ENCODE peak calls at places on chromosomes 2 and 18, in nine cellular contexts. One of them, this sample, is unnamed.

GRCh38 chr2:23199115-23199918 is 185.7 kb upstream of the KLHL29 start:
- DNase-seq in DND-41: peak; percentile 22
- DNase-seq in GM10248: peak; percentile 20
- DNase-seq in gastrocnemius medialis: no peak
- DNase-seq in fibroblast of the aortic adventitia: peak; percentile 36
- DNase-seq in right lobe of liver: peak; percentile 57
- DNase-seq in GM13976: no peak
- DNase-seq in left lung: no peak
- DNase-seq in colonic mucosa: no peak
- DNase-seq in this sample: no peak

GRCh38 chr2:208182835-208183234 is 7.0 kb downstream of the C2orf80 start:
- DNase-seq in DND-41: no peak
- DNase-seq in GM10248: no peak
- DNase-seq in gastrocnemius medialis: no peak
- DNase-seq in fibroblast of the aortic adventitia: peak; percentile 9
- DNase-seq in right lobe of liver: no peak
- DNase-seq in GM13976: no peak
- DNase-seq in left lung: no peak
- DNase-seq in colonic mucosa: no peak
- DNase-seq in this sample: no peak

GRCh38 chr18:48136544-48137353 is 206.3 kb upstream of the SMAD2 start:
- DNase-seq in DND-41: peak; percentile 15
- DNase-seq in GM10248: no peak
- DNase-seq in gastrocnemius medialis: no peak
- DNase-seq in fibroblast of the aortic adventitia: no peak
- DNase-seq in right lobe of liver: peak; percentile 79
- DNase-seq in GM13976: peak; percentile 41
- DNase-seq in left lung: peak; percentile 56
- DNase-seq in colonic mucosa: peak; percentile 68
- DNase-seq in this sample: no peak

GRCh38 chr2:10242998-10243925 is 59.4 kb upstream of the HPCAL1 start:
- DNase-seq in DND-41: no peak
- DNase-seq in GM10248: no peak
- DNase-seq in gastrocnemius medialis: peak; percentile 6
- DNase-seq in fibroblast of the aortic adventitia: no peak
- DNase-seq in right lobe of liver: peak; percentile 39
- DNase-seq in GM13976: no peak
- DNase-seq in left lung: peak; percentile 27
- DNase-seq in colonic mucosa: no peak
- DNase-seq in this sample: no peak

GRCh38 chr2:80117401-80117800 is 187.2 kb downstream of the LRRTM1 start:
- DNase-seq in DND-41: peak; percentile 8
- DNase-seq in GM10248: no peak
- DNase-seq in gastrocnemius medialis: no peak
- DNase-seq in fibroblast of the aortic adventitia: no peak
- DNase-seq in right lobe of liver: no peak
- DNase-seq in GM13976: no peak
- DNase-seq in left lung: no peak
- DNase-seq in colonic mucosa: no peak
- DNase-seq in this sample: no peak

GRCh38 chr2:26968001-26968400 is 2.4 kb upstream of the MAPRE3 start:
- DNase-seq in DND-41: no peak
- DNase-seq in GM10248: no peak
- DNase-seq in gastrocnemius medialis: no peak
- DNase-seq in fibroblast of the aortic adventitia: peak; percentile 21
- DNase-seq in right lobe of liver: no peak
- DNase-seq in GM13976: no peak
- DNase-seq in left lung: no peak
- DNase-seq in colonic mucosa: peak; percentile 39
- DNase-seq in this sample: no peak

GRCh38 chr2:7878786-7879515 is 802.9 kb upstream of the ID2 start:
- DNase-seq in DND-41: no peak
- DNase-seq in GM10248: no peak
- DNase-seq in gastrocnemius medialis: no peak
- DNase-seq in fibroblast of the aortic adventitia: peak; percentile 28
- DNase-seq in right lobe of liver: no peak
- DNase-seq in GM13976: no peak
- DNase-seq in left lung: no peak
- DNase-seq in colonic mucosa: no peak
- DNase-seq in this sample: no peak

GRCh38 chr2:207265363-207265762 is 99.6 kb upstream of the KLF7 start:
- DNase-seq in DND-41: no peak
- DNase-seq in GM10248: no peak
- DNase-seq in gastrocnemius medialis: no peak
- DNase-seq in fibroblast of the aortic adventitia: no peak
- DNase-seq in right lobe of liver: no peak
- DNase-seq in GM13976: no peak
- DNase-seq in left lung: no peak
- DNase-seq in colonic mucosa: no peak
- DNase-seq in this sample: no peak

GRCh38 chr2:177078416-177078815 is 134.2 kb upstream of the HNRNPA3 start:
- DNase-seq in DND-41: no peak
- DNase-seq in GM10248: no peak
- DNase-seq in gastrocnemius medialis: peak; percentile 48
- DNase-seq in fibroblast of the aortic adventitia: peak; percentile 49
- DNase-seq in right lobe of liver: peak; percentile 94
- DNase-seq in GM13976: no peak
- DNase-seq in left lung: peak; percentile 70
- DNase-seq in colonic mucosa: peak; percentile 28
- DNase-seq in this sample: no peak

GRCh38 chr2:37880546-37880945 is 44.5 kb upstream of the RMDN2 start:
- DNase-seq in DND-41: no peak
- DNase-seq in GM10248: no peak
- DNase-seq in gastrocnemius medialis: no peak
- DNase-seq in fibroblast of the aortic adventitia: no peak
- DNase-seq in right lobe of liver: no peak
- DNase-seq in GM13976: no peak
- DNase-seq in left lung: no peak
- DNase-seq in colonic mucosa: no peak
- DNase-seq in this sample: no peak

GRCh38 chr2:10124538-10125045 is 2.1 kb downstream of the RRM2 start:
- DNase-seq in DND-41: peak; percentile 69
- DNase-seq in GM10248: peak; percentile 55
- DNase-seq in gastrocnemius medialis: no peak
- DNase-seq in fibroblast of the aortic adventitia: peak; percentile 84
- DNase-seq in right lobe of liver: no peak
- DNase-seq in GM13976: peak; percentile 63
- DNase-seq in left lung: no peak
- DNase-seq in colonic mucosa: peak; percentile 71
- DNase-seq in this sample: no peak

GRCh38 chr2:122755281-122755780 is 999.9 kb downstream of the TSN start:
- DNase-seq in DND-41: no peak
- DNase-seq in GM10248: no peak
- DNase-seq in gastrocnemius medialis: no peak
- DNase-seq in fibroblast of the aortic adventitia: no peak
- DNase-seq in right lobe of liver: no peak
- DNase-seq in GM13976: no peak
- DNase-seq in left lung: no peak
- DNase-seq in colonic mucosa: no peak
- DNase-seq in this sample: no peak

DNA sequence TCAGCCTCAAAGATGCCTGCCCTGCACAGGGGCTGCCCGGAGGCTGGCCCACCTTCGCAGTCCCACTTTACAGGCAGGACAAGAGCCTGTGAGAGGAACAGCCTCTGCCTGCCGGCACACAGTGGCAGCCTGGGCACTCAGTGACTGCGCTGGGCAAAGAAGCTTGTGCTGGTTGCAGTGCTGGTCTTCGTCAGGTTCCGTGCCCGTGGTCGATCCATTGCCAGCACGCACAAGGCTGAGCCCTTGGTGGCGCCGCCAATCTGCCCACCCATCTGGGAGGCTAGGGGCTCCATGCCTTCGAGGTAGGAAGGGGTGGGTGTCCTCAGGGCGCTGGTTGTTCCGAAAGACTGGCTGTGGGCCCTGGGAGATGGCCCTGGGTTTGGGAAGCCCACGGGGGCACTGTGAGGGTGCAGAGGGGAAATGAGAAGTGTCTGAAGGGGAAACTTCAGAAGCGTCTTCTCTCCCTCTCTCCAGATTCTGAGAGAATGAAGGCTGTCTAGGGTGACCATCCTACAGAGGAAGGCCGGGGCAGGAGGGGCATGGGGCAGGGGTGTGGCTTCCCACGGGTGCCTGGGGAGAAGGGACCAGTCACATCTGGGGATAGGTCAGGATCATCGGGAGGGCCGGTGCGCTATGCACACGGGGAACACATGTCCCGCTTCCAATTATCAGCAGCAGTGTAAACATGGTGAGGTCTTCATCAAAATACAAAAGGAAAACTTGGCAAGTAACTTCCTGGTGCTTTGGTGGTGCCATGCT is 49.1 kb upstream of the HS6ST1 start:
- DNase-seq in DND-41: no peak
- DNase-seq in GM10248: no peak
- DNase-seq in gastrocnemius medialis: no peak
- DNase-seq in fibroblast of the aortic adventitia: no peak
- DNase-seq in right lobe of liver: peak; percentile 38
- DNase-seq in GM13976: no peak
- DNase-seq in left lung: no peak
- DNase-seq in colonic mucosa: no peak
- DNase-seq in this sample: no peak
- TF ChIP-seq CTCF in DND-41: no peak
- TF ChIP-seq CTCF in GM10248: no peak
- TF ChIP-seq CTCF in gastrocnemius medialis: no peak
- TF ChIP-seq CTCF in fibroblast of the aortic adventitia: no peak
- TF ChIP-seq CTCF in right lobe of liver: no peak
- TF ChIP-seq CTCF in GM13976: no peak
- TF ChIP-seq CTCF in left lung: no peak
- TF ChIP-seq CTCF in colonic mucosa: no peak
- TF ChIP-seq CTCF in this sample: no peak

GRCh38 chr2:31886700-31887099 is 124.1 kb downstream of the MEMO1 start:
- DNase-seq in DND-41: no peak
- DNase-seq in GM10248: no peak
- DNase-seq in gastrocnemius medialis: no peak
- DNase-seq in fibroblast of the aortic adventitia: no peak
- DNase-seq in right lobe of liver: no peak
- DNase-seq in GM13976: no peak
- DNase-seq in left lung: no peak
- DNase-seq in colonic mucosa: no peak
- DNase-seq in this sample: no peak
- TF ChIP-seq CTCF in DND-41: peak; percentile 34
- TF ChIP-seq CTCF in GM10248: peak; percentile 15
- TF ChIP-seq CTCF in gastrocnemius medialis: no peak
- TF ChIP-seq CTCF in fibroblast of the aortic adventitia: peak; percentile 42
- TF ChIP-seq CTCF in right lobe of liver: peak; percentile 13
- TF ChIP-seq CTCF in GM13976: peak; percentile 42
- TF ChIP-seq CTCF in left lung: no peak
- TF ChIP-seq CTCF in colonic mucosa: no peak
- TF ChIP-seq CTCF in this sample: no peak

DNA sequence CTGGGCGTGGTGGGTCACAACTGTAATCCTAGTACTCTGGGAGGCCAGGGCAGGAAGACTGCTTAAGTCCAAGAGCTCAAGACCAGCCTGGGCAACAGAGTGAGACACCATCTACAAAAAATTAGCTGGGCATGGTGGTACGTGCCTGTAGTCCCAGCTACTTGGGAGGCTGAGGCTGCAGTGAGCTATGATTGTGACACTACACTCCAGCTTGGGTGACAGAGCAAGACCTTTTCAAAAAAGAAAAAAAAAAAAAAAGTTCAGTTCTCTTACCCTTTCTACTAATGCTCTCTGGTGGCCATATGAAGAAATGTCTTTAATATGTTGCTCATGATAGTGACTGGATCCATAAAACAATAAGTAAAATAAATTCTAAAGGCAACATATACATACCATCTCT is 14.9 kb downstream of the TYW5 start:
- DNase-seq in DND-41: no peak
- DNase-seq in GM10248: no peak
- DNase-seq in gastrocnemius medialis: no peak
- DNase-seq in fibroblast of the aortic adventitia: peak; percentile 27
- DNase-seq in right lobe of liver: no peak
- DNase-seq in GM13976: no peak
- DNase-seq in left lung: no peak
- DNase-seq in colonic mucosa: no peak
- DNase-seq in this sample: no peak
- TF ChIP-seq CTCF in DND-41: peak; percentile 48
- TF ChIP-seq CTCF in GM10248: no peak
- TF ChIP-seq CTCF in gastrocnemius medialis: no peak
- TF ChIP-seq CTCF in fibroblast of the aortic adventitia: peak; percentile 31
- TF ChIP-seq CTCF in right lobe of liver: no peak
- TF ChIP-seq CTCF in GM13976: no peak
- TF ChIP-seq CTCF in left lung: no peak
- TF ChIP-seq CTCF in colonic mucosa: no peak
- TF ChIP-seq CTCF in this sample: peak; percentile 16

GRCh38 chr2:34266908-34267697 is 668.0 kb upstream of the FAM98A start:
- DNase-seq in DND-41: no peak
- DNase-seq in GM10248: no peak
- DNase-seq in gastrocnemius medialis: no peak
- DNase-seq in fibroblast of the aortic adventitia: no peak
- DNase-seq in right lobe of liver: no peak
- DNase-seq in GM13976: no peak
- DNase-seq in left lung: no peak
- DNase-seq in colonic mucosa: no peak
- DNase-seq in this sample: no peak
- TF ChIP-seq CTCF in DND-41: no peak
- TF ChIP-seq CTCF in GM10248: no peak
- TF ChIP-seq CTCF in gastrocnemius medialis: no peak
- TF ChIP-seq CTCF in fibroblast of the aortic adventitia: no peak
- TF ChIP-seq CTCF in right lobe of liver: no peak
- TF ChIP-seq CTCF in GM13976: no peak
- TF ChIP-seq CTCF in left lung: no peak
- TF ChIP-seq CTCF in colonic mucosa: no peak
- TF ChIP-seq CTCF in this sample: no peak

GRCh38 chr2:101401316-101401660 is 14.0 kb upstream of the CREG2 start:
- DNase-seq in DND-41: no peak
- DNase-seq in GM10248: no peak
- DNase-seq in gastrocnemius medialis: no peak
- DNase-seq in fibroblast of the aortic adventitia: no peak
- DNase-seq in right lobe of liver: no peak
- DNase-seq in GM13976: no peak
- DNase-seq in left lung: no peak
- DNase-seq in colonic mucosa: no peak
- DNase-seq in this sample: no peak

GRCh38 chr2:101403745-101404144 is 16.4 kb upstream of the CREG2 start:
- DNase-seq in DND-41: no peak
- DNase-seq in GM10248: no peak
- DNase-seq in gastrocnemius medialis: no peak
- DNase-seq in fibroblast of the aortic adventitia: peak; percentile 28
- DNase-seq in right lobe of liver: no peak
- DNase-seq in GM13976: no peak
- DNase-seq in left lung: no peak
- DNase-seq in colonic mucosa: no peak
- DNase-seq in this sample: no peak

GRCh38 chr2:101402637-101403036 is 15.3 kb upstream of the CREG2 start:
- DNase-seq in DND-41: no peak
- DNase-seq in GM10248: no peak
- DNase-seq in gastrocnemius medialis: no peak
- DNase-seq in fibroblast of the aortic adventitia: no peak
- DNase-seq in right lobe of liver: no peak
- DNase-seq in GM13976: no peak
- DNase-seq in left lung: no peak
- DNase-seq in colonic mucosa: no peak
- DNase-seq in this sample: no peak

GRCh38 chr2:101400516-101401315 is 13.4 kb upstream of the CREG2 start:
- DNase-seq in DND-41: no peak
- DNase-seq in GM10248: no peak
- DNase-seq in gastrocnemius medialis: no peak
- DNase-seq in fibroblast of the aortic adventitia: no peak
- DNase-seq in right lobe of liver: no peak
- DNase-seq in GM13976: no peak
- DNase-seq in left lung: no peak
- DNase-seq in colonic mucosa: no peak
- DNase-seq in this sample: no peak

GRCh38 chr2:101401906-101402305 is 14.6 kb upstream of the CREG2 start:
- DNase-seq in DND-41: no peak
- DNase-seq in GM10248: no peak
- DNase-seq in gastrocnemius medialis: no peak
- DNase-seq in fibroblast of the aortic adventitia: no peak
- DNase-seq in right lobe of liver: no peak
- DNase-seq in GM13976: no peak
- DNase-seq in left lung: no peak
- DNase-seq in colonic mucosa: no peak
- DNase-seq in this sample: no peak
- TF ChIP-seq CTCF in DND-41: no peak
- TF ChIP-seq CTCF in GM10248: no peak
- TF ChIP-seq CTCF in gastrocnemius medialis: no peak
- TF ChIP-seq CTCF in fibroblast of the aortic adventitia: no peak
- TF ChIP-seq CTCF in right lobe of liver: no peak
- TF ChIP-seq CTCF in GM13976: no peak
- TF ChIP-seq CTCF in left lung: no peak
- TF ChIP-seq CTCF in colonic mucosa: no peak
- TF ChIP-seq CTCF in this sample: no peak